ENCODE peak calls at places on chromosome 2, in ten cellular contexts. One of them, this sample, is unnamed.

GRCh38 chr2:29650634-29651097 is 270.7 kb downstream of the ALK start:
- DNase-seq in K562: no peak
- DNase-seq in glutamatergic neuron: no peak
- DNase-seq in Calu3: no peak
- DNase-seq in adrenal gland: no peak
- DNase-seq in BJ: no peak
- DNase-seq in choroid plexus epithelial cell: no peak
- DNase-seq in A549: no peak
- DNase-seq in nephron progenitor cell: no peak
- DNase-seq in psoas muscle: no peak
- DNase-seq in this sample: no peak

GRCh38 chr2:228688007-228688645 is 506.6 kb upstream of the SPHKAP start:
- DNase-seq in K562: no peak
- DNase-seq in glutamatergic neuron: no peak
- DNase-seq in Calu3: no peak
- DNase-seq in adrenal gland: no peak
- DNase-seq in BJ: no peak
- DNase-seq in choroid plexus epithelial cell: peak
- DNase-seq in A549: peak
- DNase-seq in nephron progenitor cell: no peak
- DNase-seq in psoas muscle: no peak
- DNase-seq in this sample: no peak

GRCh38 chr2:108987111-108987510 is 1.9 kb downstream of the EDAR start:
- DNase-seq in K562: no peak
- DNase-seq in glutamatergic neuron: no peak
- DNase-seq in Calu3: no peak
- DNase-seq in adrenal gland: no peak
- DNase-seq in BJ: no peak
- DNase-seq in choroid plexus epithelial cell: no peak
- DNase-seq in A549: no peak
- DNase-seq in nephron progenitor cell: no peak
- DNase-seq in psoas muscle: no peak
- DNase-seq in this sample: no peak

GRCh38 chr2:109374548-109375130 is 239.1 kb downstream of the SEPTIN10 start:
- DNase-seq in K562: no peak
- DNase-seq in glutamatergic neuron: no peak
- DNase-seq in Calu3: no peak
- DNase-seq in adrenal gland: peak
- DNase-seq in BJ: no peak
- DNase-seq in choroid plexus epithelial cell: no peak
- DNase-seq in A549: no peak
- DNase-seq in nephron progenitor cell: no peak
- DNase-seq in psoas muscle: no peak
- DNase-seq in this sample: no peak

GRCh38 chr2:179460530-179460929 is 195.9 kb upstream of the SESTD1 start:
- DNase-seq in K562: no peak
- DNase-seq in glutamatergic neuron: no peak
- DNase-seq in Calu3: peak
- DNase-seq in adrenal gland: peak
- DNase-seq in BJ: peak
- DNase-seq in choroid plexus epithelial cell: peak
- DNase-seq in A549: peak
- DNase-seq in nephron progenitor cell: no peak
- DNase-seq in psoas muscle: peak
- DNase-seq in this sample: peak

GRCh38 chr2:219400562-219400961 is 12.8 kb upstream of the DNPEP start:
- DNase-seq in K562: no peak
- DNase-seq in glutamatergic neuron: no peak
- DNase-seq in Calu3: no peak
- DNase-seq in adrenal gland: no peak
- DNase-seq in BJ: no peak
- DNase-seq in choroid plexus epithelial cell: no peak
- DNase-seq in A549: no peak
- DNase-seq in nephron progenitor cell: no peak
- DNase-seq in psoas muscle: no peak
- DNase-seq in this sample: no peak

GRCh38 chr2:149894760-149895159 is 307.2 kb upstream of the MMADHC start:
- DNase-seq in K562: no peak
- DNase-seq in glutamatergic neuron: no peak
- DNase-seq in Calu3: no peak
- DNase-seq in adrenal gland: peak
- DNase-seq in BJ: no peak
- DNase-seq in choroid plexus epithelial cell: peak
- DNase-seq in A549: no peak
- DNase-seq in nephron progenitor cell: no peak
- DNase-seq in psoas muscle: no peak
- DNase-seq in this sample: no peak

GRCh38 chr2:54572262-54572635 is 116.1 kb downstream of the SPTBN1 start:
- DNase-seq in K562: no peak
- DNase-seq in glutamatergic neuron: no peak
- DNase-seq in Calu3: peak
- DNase-seq in adrenal gland: peak
- DNase-seq in BJ: peak
- DNase-seq in choroid plexus epithelial cell: peak
- DNase-seq in A549: peak
- DNase-seq in nephron progenitor cell: no peak
- DNase-seq in psoas muscle: no peak
- DNase-seq in this sample: peak

GRCh38 chr2:34419856-34420255 is 820.8 kb upstream of the FAM98A start:
- DNase-seq in K562: no peak
- DNase-seq in glutamatergic neuron: no peak
- DNase-seq in Calu3: no peak
- DNase-seq in adrenal gland: no peak
- DNase-seq in BJ: no peak
- DNase-seq in choroid plexus epithelial cell: peak
- DNase-seq in A549: no peak
- DNase-seq in nephron progenitor cell: no peak
- DNase-seq in psoas muscle: no peak
- DNase-seq in this sample: no peak

GRCh38 chr2:51813245-51813644 is 781.3 kb upstream of the NRXN1 start:
- DNase-seq in K562: no peak
- DNase-seq in glutamatergic neuron: no peak
- DNase-seq in Calu3: no peak
- DNase-seq in adrenal gland: no peak
- DNase-seq in BJ: no peak
- DNase-seq in choroid plexus epithelial cell: peak
- DNase-seq in A549: peak
- DNase-seq in nephron progenitor cell: no peak
- DNase-seq in psoas muscle: no peak
- DNase-seq in this sample: no peak

GRCh38 chr2:178628590-178628989 is 148.3 kb downstream of the PLEKHA3 start:
- DNase-seq in K562: no peak
- DNase-seq in glutamatergic neuron: no peak
- DNase-seq in Calu3: no peak
- DNase-seq in adrenal gland: no peak
- DNase-seq in BJ: no peak
- DNase-seq in choroid plexus epithelial cell: no peak
- DNase-seq in A549: no peak
- DNase-seq in nephron progenitor cell: no peak
- DNase-seq in psoas muscle: no peak
- DNase-seq in this sample: no peak

GRCh38 chr2:157500334-157500733 is 56.4 kb upstream of the CYTIP start:
- DNase-seq in K562: no peak
- DNase-seq in glutamatergic neuron: no peak
- DNase-seq in Calu3: no peak
- DNase-seq in adrenal gland: no peak
- DNase-seq in BJ: no peak
- DNase-seq in choroid plexus epithelial cell: no peak
- DNase-seq in A549: no peak
- DNase-seq in nephron progenitor cell: no peak
- DNase-seq in psoas muscle: no peak
- DNase-seq in this sample: no peak

GRCh38 chr2:157508676-157509075 is 64.8 kb upstream of the CYTIP start:
- DNase-seq in K562: no peak
- DNase-seq in glutamatergic neuron: no peak
- DNase-seq in Calu3: no peak
- DNase-seq in adrenal gland: no peak
- DNase-seq in BJ: no peak
- DNase-seq in choroid plexus epithelial cell: no peak
- DNase-seq in A549: no peak
- DNase-seq in nephron progenitor cell: no peak
- DNase-seq in psoas muscle: no peak
- DNase-seq in this sample: no peak

GRCh38 chr2:157501026-157501425 is 57.1 kb upstream of the CYTIP start:
- DNase-seq in K562: no peak
- DNase-seq in glutamatergic neuron: no peak
- DNase-seq in Calu3: no peak
- DNase-seq in adrenal gland: no peak
- DNase-seq in BJ: no peak
- DNase-seq in choroid plexus epithelial cell: no peak
- DNase-seq in A549: no peak
- DNase-seq in nephron progenitor cell: no peak
- DNase-seq in psoas muscle: no peak
- DNase-seq in this sample: no peak

GRCh38 chr2:157509755-157510154 is 65.9 kb upstream of the CYTIP start:
- DNase-seq in K562: no peak
- DNase-seq in glutamatergic neuron: no peak
- DNase-seq in Calu3: no peak
- DNase-seq in adrenal gland: no peak
- DNase-seq in BJ: no peak
- DNase-seq in choroid plexus epithelial cell: no peak
- DNase-seq in A549: no peak
- DNase-seq in nephron progenitor cell: no peak
- DNase-seq in psoas muscle: no peak
- DNase-seq in this sample: no peak

DNA sequence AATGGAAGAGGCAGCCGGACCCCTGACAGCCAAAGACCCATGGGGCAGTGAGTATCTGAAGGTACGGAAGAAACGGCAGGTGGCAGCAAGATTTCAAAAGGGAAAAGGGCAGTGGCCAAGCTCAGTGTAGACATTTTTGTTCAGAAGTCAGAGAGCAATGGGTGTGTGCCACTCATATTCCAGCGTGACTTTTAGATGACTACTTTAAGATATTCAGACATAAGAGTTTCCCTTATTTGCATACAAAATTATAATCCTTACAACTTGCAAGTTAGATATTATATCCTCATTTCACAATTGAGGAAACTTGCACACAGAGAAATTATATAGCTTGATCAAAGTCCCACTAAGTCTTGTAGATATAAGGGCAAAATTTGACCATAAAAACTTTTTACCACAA is 60.7 kb upstream of the CYTIP start:
- DNase-seq in K562: no peak
- DNase-seq in glutamatergic neuron: no peak
- DNase-seq in Calu3: no peak
- DNase-seq in adrenal gland: no peak
- DNase-seq in BJ: no peak
- DNase-seq in choroid plexus epithelial cell: no peak
- DNase-seq in A549: no peak
- DNase-seq in nephron progenitor cell: no peak
- DNase-seq in psoas muscle: no peak
- DNase-seq in this sample: no peak
- TF ChIP-seq CTCF in K562: no peak
- TF ChIP-seq CTCF in glutamatergic neuron: no peak
- TF ChIP-seq CTCF in Calu3: no peak
- TF ChIP-seq CTCF in adrenal gland: no peak
- TF ChIP-seq CTCF in BJ: no peak
- TF ChIP-seq CTCF in choroid plexus epithelial cell: no peak
- TF ChIP-seq CTCF in A549: no peak
- TF ChIP-seq CTCF in nephron progenitor cell: no peak
- TF ChIP-seq CTCF in psoas muscle: no peak
- TF ChIP-seq CTCF in this sample: no peak

GRCh38 chr2:64988420-64989125 is 626 bp upstream of the SLC1A4 start:
- DNase-seq in K562: peak
- DNase-seq in glutamatergic neuron: peak
- DNase-seq in Calu3: peak
- DNase-seq in adrenal gland: peak
- DNase-seq in BJ: no peak
- DNase-seq in choroid plexus epithelial cell: peak
- DNase-seq in A549: peak
- DNase-seq in nephron progenitor cell: peak
- DNase-seq in psoas muscle: peak
- DNase-seq in this sample: peak
- TF ChIP-seq CTCF in K562: peak
- TF ChIP-seq CTCF in glutamatergic neuron: peak
- TF ChIP-seq CTCF in Calu3: peak
- TF ChIP-seq CTCF in adrenal gland: peak
- TF ChIP-seq CTCF in BJ: peak
- TF ChIP-seq CTCF in choroid plexus epithelial cell: peak
- TF ChIP-seq CTCF in A549: peak
- TF ChIP-seq CTCF in nephron progenitor cell: peak
- TF ChIP-seq CTCF in psoas muscle: peak
- TF ChIP-seq CTCF in this sample: peak

GRCh38 chr2:27081984-27082772 is 3.8 kb downstream of the EMILIN1 start:
- DNase-seq in K562: peak
- DNase-seq in glutamatergic neuron: no peak
- DNase-seq in Calu3: no peak
- DNase-seq in adrenal gland: no peak
- DNase-seq in BJ: no peak
- DNase-seq in choroid plexus epithelial cell: no peak
- DNase-seq in A549: no peak
- DNase-seq in nephron progenitor cell: no peak
- DNase-seq in psoas muscle: peak
- DNase-seq in this sample: no peak
- TF ChIP-seq CTCF in K562: no peak
- TF ChIP-seq CTCF in glutamatergic neuron: no peak
- TF ChIP-seq CTCF in Calu3: no peak
- TF ChIP-seq CTCF in adrenal gland: no peak
- TF ChIP-seq CTCF in BJ: no peak
- TF ChIP-seq CTCF in choroid plexus epithelial cell: no peak
- TF ChIP-seq CTCF in A549: no peak
- TF ChIP-seq CTCF in nephron progenitor cell: no peak
- TF ChIP-seq CTCF in psoas muscle: no peak
- TF ChIP-seq CTCF in this sample: no peak

GRCh38 chr2:189179607-189179979 is at the start of gene COL5A2:
- DNase-seq in K562: no peak
- DNase-seq in glutamatergic neuron: no peak
- DNase-seq in Calu3: no peak
- DNase-seq in adrenal gland: peak
- DNase-seq in BJ: peak
- DNase-seq in choroid plexus epithelial cell: peak
- DNase-seq in A549: peak
- DNase-seq in nephron progenitor cell: peak
- DNase-seq in psoas muscle: peak
- DNase-seq in this sample: peak

GRCh38 chr2:189177441-189177840 is 2.1 kb downstream of the COL5A2 start:
- DNase-seq in K562: no peak
- DNase-seq in glutamatergic neuron: no peak
- DNase-seq in Calu3: no peak
- DNase-seq in adrenal gland: no peak
- DNase-seq in BJ: no peak
- DNase-seq in choroid plexus epithelial cell: no peak
- DNase-seq in A549: no peak
- DNase-seq in nephron progenitor cell: no peak
- DNase-seq in psoas muscle: no peak
- DNase-seq in this sample: no peak

GRCh38 chr2:189178726-189179606 is 595 bp downstream of the COL5A2 start:
- DNase-seq in K562: no peak
- DNase-seq in glutamatergic neuron: no peak
- DNase-seq in Calu3: no peak
- DNase-seq in adrenal gland: peak
- DNase-seq in BJ: no peak
- DNase-seq in choroid plexus epithelial cell: peak
- DNase-seq in A549: peak
- DNase-seq in nephron progenitor cell: peak
- DNase-seq in psoas muscle: no peak
- DNase-seq in this sample: peak

GRCh38 chr2:189175869-189176431 is 3.6 kb downstream of the COL5A2 start:
- DNase-seq in K562: no peak
- DNase-seq in glutamatergic neuron: no peak
- DNase-seq in Calu3: no peak
- DNase-seq in adrenal gland: no peak
- DNase-seq in BJ: no peak
- DNase-seq in choroid plexus epithelial cell: no peak
- DNase-seq in A549: no peak
- DNase-seq in nephron progenitor cell: no peak
- DNase-seq in psoas muscle: no peak
- DNase-seq in this sample: no peak

GRCh38 chr2:189178007-189178406 is 1.6 kb downstream of the COL5A2 start:
- DNase-seq in K562: no peak
- DNase-seq in glutamatergic neuron: no peak
- DNase-seq in Calu3: no peak
- DNase-seq in adrenal gland: no peak
- DNase-seq in BJ: no peak
- DNase-seq in choroid plexus epithelial cell: peak
- DNase-seq in A549: peak
- DNase-seq in nephron progenitor cell: no peak
- DNase-seq in psoas muscle: no peak
- DNase-seq in this sample: no peak
- TF ChIP-seq CTCF in K562: no peak
- TF ChIP-seq CTCF in glutamatergic neuron: peak
- TF ChIP-seq CTCF in Calu3: no peak
- TF ChIP-seq CTCF in adrenal gland: no peak
- TF ChIP-seq CTCF in BJ: peak
- TF ChIP-seq CTCF in choroid plexus epithelial cell: peak
- TF ChIP-seq CTCF in A549: peak
- TF ChIP-seq CTCF in nephron progenitor cell: peak
- TF ChIP-seq CTCF in psoas muscle: peak
- TF ChIP-seq CTCF in this sample: peak

This sample was measured in AG09319.